ENCODE peak calls at places on chromosomes 1 and 21, in five cellular contexts. One of them, this sample, is unnamed.

GRCh38 chr1:111730282-111730681 is 8.9 kb downstream of the INKA2 start:
- DNase-seq in OCI-LY7: no peak
- DNase-seq in GM23338: no peak
- DNase-seq in MM.1S: no peak
- DNase-seq in GM23248: no peak
- DNase-seq in this sample: no peak

GRCh38 chr1:31708324-31708723 is 4.5 kb upstream of the COL16A1 start:
- DNase-seq in GM23338: no peak
- DNase-seq in OCI-LY7: no peak
- DNase-seq in GM23248: peak
- DNase-seq in MM.1S: no peak
- DNase-seq in this sample: no peak

GRCh38 chr1:114755006-114755936 is 2.5 kb downstream of the CSDE1 start:
- DNase-seq in GM23338: no peak
- DNase-seq in MM.1S: peak
- DNase-seq in GM23248: peak
- DNase-seq in OCI-LY7: peak
- DNase-seq in this sample: no peak

GRCh38 chr1:60942291-60942690 is 140.1 kb upstream of the NFIA start:
- DNase-seq in GM23338: no peak
- DNase-seq in GM23248: no peak
- DNase-seq in MM.1S: no peak
- DNase-seq in OCI-LY7: no peak
- DNase-seq in this sample: peak

GRCh38 chr1:155179107-155180031 is 5.7 kb downstream of the TRIM46 start:
- DNase-seq in GM23338: no peak
- DNase-seq in GM23248: no peak
- DNase-seq in OCI-LY7: no peak
- DNase-seq in MM.1S: no peak
- DNase-seq in this sample: no peak

GRCh38 chr1:1609822-1610485 is 5.3 kb upstream of the MIB2 start:
- DNase-seq in GM23248: no peak
- DNase-seq in GM23338: no peak
- DNase-seq in MM.1S: peak
- DNase-seq in OCI-LY7: no peak
- DNase-seq in this sample: no peak

GRCh38 chr1:164699815-164700491 is 141.0 kb downstream of the PBX1 start:
- DNase-seq in MM.1S: no peak
- DNase-seq in GM23248: peak
- DNase-seq in GM23338: no peak
- DNase-seq in OCI-LY7: no peak
- DNase-seq in this sample: no peak

GRCh38 chr1:100627018-100627716 is 89.2 kb downstream of the GPR88 start:
- DNase-seq in GM23248: peak
- DNase-seq in GM23338: no peak
- DNase-seq in MM.1S: no peak
- DNase-seq in OCI-LY7: no peak
- DNase-seq in this sample: peak

GRCh38 chr21:34074283-34075098 is 1.1 kb downstream of the MRPS6 start:
- DNase-seq in GM23248: peak
- DNase-seq in GM23338: peak
- DNase-seq in OCI-LY7: peak
- DNase-seq in MM.1S: no peak
- DNase-seq in this sample: peak

GRCh38 chr1:156860639-156861423 is at the start of gene NTRK1:
- DNase-seq in GM23338: peak
- DNase-seq in OCI-LY7: peak
- DNase-seq in MM.1S: peak
- DNase-seq in GM23248: peak
- DNase-seq in this sample: peak

GRCh38 chr1:236522937-236523703 is 662 bp upstream of the LGALS8 start:
- DNase-seq in GM23338: peak
- DNase-seq in MM.1S: no peak
- DNase-seq in OCI-LY7: no peak
- DNase-seq in GM23248: peak
- DNase-seq in this sample: peak

GRCh38 chr1:2628933-2629626 is 3.7 kb downstream of the MMEL1 start:
- DNase-seq in GM23338: peak
- DNase-seq in OCI-LY7: no peak
- DNase-seq in MM.1S: no peak
- DNase-seq in GM23248: no peak
- DNase-seq in this sample: no peak

GRCh38 chr21:44695641-44696040 is 1.3 kb upstream of the KRTAP10-12 start:
- DNase-seq in GM23248: no peak
- DNase-seq in MM.1S: no peak
- DNase-seq in GM23338: no peak
- DNase-seq in OCI-LY7: no peak
- DNase-seq in this sample: no peak

GRCh38 chr1:15882665-15883064 is 35.2 kb downstream of the SPEN start:
- DNase-seq in GM23248: no peak
- DNase-seq in GM23338: no peak
- DNase-seq in OCI-LY7: no peak
- DNase-seq in MM.1S: no peak
- DNase-seq in this sample: no peak

GRCh38 chr1:170414989-170415733 is 116.8 kb upstream of the GORAB start:
- DNase-seq in OCI-LY7: no peak
- DNase-seq in MM.1S: no peak
- DNase-seq in GM23338: no peak
- DNase-seq in GM23248: peak
- DNase-seq in this sample: no peak

GRCh38 chr1:169109561-169110134 is 3.2 kb downstream of the ATP1B1 start:
- DNase-seq in OCI-LY7: peak
- DNase-seq in GM23248: no peak
- DNase-seq in MM.1S: no peak
- DNase-seq in GM23338: peak
- DNase-seq in this sample: peak

GRCh38 chr1:26411624-26412074 is 1.0 kb downstream of the LIN28A start:
- DNase-seq in GM23338: peak
- DNase-seq in OCI-LY7: no peak
- DNase-seq in MM.1S: no peak
- DNase-seq in GM23248: no peak
- DNase-seq in this sample: no peak

GRCh38 chr1:145916745-145917144 is 1.8 kb downstream of the PEX11B start:
- DNase-seq in GM23248: peak
- DNase-seq in OCI-LY7: no peak
- DNase-seq in MM.1S: no peak
- DNase-seq in GM23338: no peak
- DNase-seq in this sample: peak

GRCh38 chr1:6905790-6906189 is 120.5 kb downstream of the CAMTA1 start:
- DNase-seq in OCI-LY7: no peak
- DNase-seq in GM23338: no peak
- DNase-seq in GM23248: no peak
- DNase-seq in MM.1S: no peak
- DNase-seq in this sample: no peak

GRCh38 chr1:6904476-6905170 is 119.4 kb downstream of the CAMTA1 start:
- DNase-seq in GM23338: no peak
- DNase-seq in OCI-LY7: no peak
- DNase-seq in MM.1S: no peak
- DNase-seq in GM23248: no peak
- DNase-seq in this sample: no peak

GRCh38 chr1:6907676-6908434 is 122.6 kb downstream of the CAMTA1 start:
- DNase-seq in GM23338: no peak
- DNase-seq in MM.1S: no peak
- DNase-seq in GM23248: no peak
- DNase-seq in OCI-LY7: no peak
- DNase-seq in this sample: no peak

GRCh38 chr1:6907201-6907600 is 121.9 kb downstream of the CAMTA1 start:
- DNase-seq in GM23248: no peak
- DNase-seq in MM.1S: no peak
- DNase-seq in OCI-LY7: no peak
- DNase-seq in GM23338: no peak
- DNase-seq in this sample: no peak

DNA sequence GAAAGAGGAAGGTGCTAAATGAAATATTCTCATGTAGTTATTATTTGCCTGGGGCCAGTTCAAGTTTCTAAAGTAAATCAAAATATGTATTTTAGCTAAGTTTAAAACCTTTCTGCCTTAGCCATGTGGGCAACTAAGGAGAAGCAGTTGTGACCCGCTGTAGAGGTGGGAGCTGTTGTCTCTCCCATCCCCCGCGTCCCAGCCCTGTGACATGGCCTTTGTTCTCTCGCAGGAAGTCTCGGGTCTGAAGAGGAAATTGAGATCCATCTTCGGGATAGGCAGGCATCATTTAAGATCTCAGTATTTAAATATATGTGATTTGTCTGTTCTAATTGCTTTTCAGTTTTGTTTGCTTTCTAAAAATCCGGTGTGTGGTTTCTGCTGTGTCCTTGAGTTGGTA is 121.5 kb downstream of the CAMTA1 start:
- DNase-seq in GM23248: no peak
- DNase-seq in MM.1S: no peak
- DNase-seq in OCI-LY7: no peak
- DNase-seq in GM23338: peak
- DNase-seq in this sample: no peak
- H3K4me2 ChIP-seq in GM23248: no peak
- H3K4me2 ChIP-seq in MM.1S: peak
- H3K4me2 ChIP-seq in OCI-LY7: no peak
- H3K4me2 ChIP-seq in GM23338: peak
- H3K4me2 ChIP-seq in this sample: no peak

GRCh38 chr1:102431253-102431652 is 434.5 kb upstream of the OLFM3 start:
- DNase-seq in MM.1S: no peak
- DNase-seq in GM23248: no peak
- DNase-seq in GM23338: no peak
- DNase-seq in OCI-LY7: no peak
- DNase-seq in this sample: no peak

GRCh38 chr1:102435483-102435882 is 438.8 kb upstream of the OLFM3 start:
- DNase-seq in GM23248: no peak
- DNase-seq in OCI-LY7: no peak
- DNase-seq in MM.1S: no peak
- DNase-seq in GM23338: no peak
- DNase-seq in this sample: no peak

DNA sequence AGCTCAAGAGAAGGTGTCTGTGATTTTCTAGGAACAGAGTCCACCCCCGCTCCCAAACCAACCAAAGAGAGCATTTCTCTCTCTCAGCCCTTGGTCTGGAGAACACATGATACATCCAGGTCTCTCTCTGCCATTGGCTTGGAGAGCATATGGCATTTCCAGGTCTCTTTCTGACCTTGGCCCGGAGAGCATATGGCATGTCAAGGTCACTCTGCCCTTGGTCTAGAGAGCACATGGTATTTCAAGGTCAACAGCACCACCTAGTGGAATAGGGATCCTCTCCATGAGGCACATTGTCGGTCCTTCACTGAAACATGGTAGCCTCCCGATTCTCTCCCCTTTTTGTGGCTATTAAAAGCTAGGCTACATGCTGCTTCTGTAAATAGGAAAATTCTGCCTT is 437.7 kb upstream of the OLFM3 start:
- DNase-seq in GM23338: peak
- DNase-seq in OCI-LY7: peak
- DNase-seq in GM23248: peak
- DNase-seq in MM.1S: peak
- DNase-seq in this sample: peak
- TF ChIP-seq EZH2phosphoT487 in GM23338: no peak
- TF ChIP-seq EZH2phosphoT487 in OCI-LY7: no peak
- TF ChIP-seq EZH2phosphoT487 in GM23248: no peak
- TF ChIP-seq EZH2phosphoT487 in MM.1S: no peak
- TF ChIP-seq EZH2phosphoT487 in this sample: no peak

DNA sequence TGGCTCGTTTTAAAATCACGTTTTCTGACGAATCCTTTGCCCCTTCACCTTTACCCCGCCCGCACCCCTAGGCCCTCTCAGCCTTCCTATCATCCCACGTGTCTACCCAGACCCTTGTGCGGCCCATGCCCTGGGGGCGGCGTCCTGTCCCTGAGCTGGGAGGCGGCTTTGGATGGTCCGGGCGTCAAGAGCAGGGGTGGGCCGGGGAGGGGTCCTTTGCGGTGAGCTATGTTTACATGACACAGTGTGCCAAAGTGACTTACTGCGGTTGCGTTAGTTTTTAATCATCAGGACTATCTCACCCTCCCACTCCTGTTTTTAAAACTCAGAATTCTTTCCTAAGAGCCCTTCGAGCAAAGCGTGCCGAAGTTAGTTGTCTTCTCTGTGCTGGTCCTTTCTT is 144.6 kb downstream of the PGBD5 start:
- DNase-seq in GM23248: no peak
- DNase-seq in OCI-LY7: no peak
- DNase-seq in MM.1S: no peak
- DNase-seq in GM23338: no peak
- DNase-seq in this sample: no peak
- H3K27ac ChIP-seq in GM23248: no peak
- H3K27ac ChIP-seq in OCI-LY7: peak
- H3K27ac ChIP-seq in MM.1S: no peak
- H3K27ac ChIP-seq in GM23338: no peak
- H3K27ac ChIP-seq in this sample: no peak

GRCh38 chr1:160123726-160124125 is 8.2 kb downstream of the ATP1A2 start:
- DNase-seq in GM23338: no peak
- DNase-seq in GM23248: no peak
- DNase-seq in OCI-LY7: no peak
- DNase-seq in MM.1S: no peak
- DNase-seq in this sample: no peak

GRCh38 chr1:160127865-160128523 is 12.4 kb downstream of the ATP1A2 start:
- DNase-seq in OCI-LY7: no peak
- DNase-seq in GM23338: no peak
- DNase-seq in GM23248: peak
- DNase-seq in MM.1S: no peak
- DNase-seq in this sample: peak

GRCh38 chr1:160127381-160127780 is 11.8 kb downstream of the ATP1A2 start:
- DNase-seq in OCI-LY7: no peak
- DNase-seq in GM23338: no peak
- DNase-seq in MM.1S: no peak
- DNase-seq in GM23248: no peak
- DNase-seq in this sample: no peak

GRCh38 chr1:160124709-160125478 is 9.3 kb downstream of the ATP1A2 start:
- DNase-seq in MM.1S: no peak
- DNase-seq in OCI-LY7: no peak
- DNase-seq in GM23338: no peak
- DNase-seq in GM23248: peak
- DNase-seq in this sample: peak

GRCh38 chr1:160125761-160126160 is 10.2 kb downstream of the ATP1A2 start:
- DNase-seq in GM23248: peak
- DNase-seq in MM.1S: no peak
- DNase-seq in OCI-LY7: no peak
- DNase-seq in GM23338: no peak
- DNase-seq in this sample: peak
- H3K4me2 ChIP-seq in GM23248: peak
- H3K4me2 ChIP-seq in MM.1S: no peak
- H3K4me2 ChIP-seq in OCI-LY7: no peak
- H3K4me2 ChIP-seq in GM23338: no peak
- H3K4me2 ChIP-seq in this sample: peak

DNA sequence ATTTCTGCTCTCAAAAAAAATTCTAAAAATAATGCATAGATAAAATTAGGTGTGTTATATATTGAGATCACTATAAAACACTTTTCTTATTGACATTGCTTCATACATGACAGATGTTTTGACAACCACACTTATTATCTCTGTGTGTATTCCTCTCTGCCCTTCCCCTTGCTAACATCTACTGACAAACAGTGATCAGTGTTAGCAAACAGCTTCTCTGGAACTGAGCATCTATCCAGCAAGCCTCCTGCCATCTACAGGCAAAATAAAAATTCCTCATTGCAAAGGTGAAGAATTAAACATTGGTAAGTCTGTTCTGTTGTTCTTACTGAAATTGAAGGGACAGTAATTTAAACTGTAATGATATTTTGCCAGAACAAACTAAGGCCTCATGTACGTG is 2153.9 kb downstream of the NCAM2 start:
- DNase-seq in GM23248: no peak
- DNase-seq in OCI-LY7: no peak
- DNase-seq in MM.1S: no peak
- DNase-seq in GM23338: no peak
- DNase-seq in this sample: no peak
- TF ChIP-seq EZH2phosphoT487 in GM23248: no peak
- TF ChIP-seq EZH2phosphoT487 in OCI-LY7: no peak
- TF ChIP-seq EZH2phosphoT487 in MM.1S: no peak
- TF ChIP-seq EZH2phosphoT487 in GM23338: no peak
- TF ChIP-seq EZH2phosphoT487 in this sample: no peak